ENCODE peak calls at places on chromosomes 7 and 10, in ten cellular contexts. F is astrocyte of the spinal cord, U is psoas muscle, H is stomach, N is osteocyte, B is lower lobe of right lung, A is nephron progenitor cell, Y is AG10803, G is GM12865, L is neural progenitor cell. S is an unnamed sample.

GRCh38 chr7:8261711-8262695 is at the start of gene ICA1:
- DNase-seq in H (peak), B (peak), Y (peak), F (peak), U (peak), G (peak), L (peak), N (peak), A (peak), S (peak)

GRCh38 chr10:46268076-46268881 is 18.5 kb upstream of the ANTXRL start:
- DNase-seq in U (no peak), H (peak), G (peak), F (no peak), Y (no peak), L (no peak), B (no peak), A (no peak), N (peak), S (no peak)

GRCh38 chr10:43817368-43817767 is 168.7 kb upstream of the ZNF32 start:
- DNase-seq in B (no peak), G (no peak), Y (peak), H (no peak), U (no peak), L (no peak), A (no peak), N (no peak), F (peak), S (peak)

GRCh38 chr10:101694674-101695403 is at the start of gene FBXW4:
- DNase-seq in U (peak), H (peak), N (peak), L (peak), Y (peak), A (peak), B (peak), F (no peak), G (peak), S (peak)

GRCh38 chr7:101235522-101235921 is 2.1 kb downstream of the CLDN15 start:
- DNase-seq in U (no peak), L (no peak), F (no peak), N (no peak), A (no peak), H (no peak), Y (no peak), G (no peak), B (no peak), S (no peak)

GRCh38 chr7:116449441-116449840 is 50.1 kb upstream of the CAV2 start:
- DNase-seq in Y (no peak), G (no peak), N (no peak), F (no peak), A (no peak), U (no peak), L (no peak), B (no peak), H (no peak), S (no peak)

GRCh38 chr10:126565456-126565855 is 105.0 kb downstream of the C10orf90 start:
- DNase-seq in Y (peak), N (no peak), B (no peak), H (no peak), F (peak), A (no peak), G (no peak), U (no peak), L (peak), S (no peak)

GRCh38 chr10:59907537-59907917 is 1.2 kb upstream of the CCDC6 start:
- DNase-seq in L (no peak), A (no peak), U (no peak), G (peak), B (no peak), Y (no peak), F (no peak), H (no peak), N (no peak), S (no peak)

GRCh38 chr7:28230273-28230672 is 49.7 kb upstream of the JAZF1 start:
- DNase-seq in A (no peak), N (no peak), B (no peak), Y (no peak), G (no peak), L (no peak), H (no peak), F (no peak), U (no peak), S (no peak)

GRCh38 chr7:15323545-15323944 is 238.3 kb downstream of the AGMO start:
- DNase-seq in L (no peak), U (no peak), B (no peak), Y (peak), N (no peak), G (no peak), H (no peak), F (no peak), A (no peak), S (peak)

DNA sequence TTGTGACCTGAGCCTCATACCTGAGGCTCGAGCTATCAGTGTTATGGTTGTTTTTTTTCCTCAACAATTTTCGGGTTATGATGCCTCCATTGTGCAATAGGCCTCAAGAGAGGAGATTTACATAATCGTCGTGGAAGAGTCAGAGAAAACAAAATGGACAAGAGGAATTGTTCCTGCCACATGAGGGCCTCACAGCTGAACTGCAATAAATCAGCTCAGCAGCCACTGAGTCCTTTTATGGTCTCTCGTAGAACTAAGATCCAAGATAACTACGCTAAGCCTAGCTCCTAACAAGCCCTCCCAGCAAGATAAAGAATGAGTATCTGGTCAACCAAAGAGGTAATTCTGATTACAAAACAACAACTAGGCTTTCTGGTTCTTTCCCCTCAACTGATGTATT is 336.8 kb downstream of the WDR11 start:
- DNase-seq in G (no peak), U (no peak), N (no peak), B (no peak), F (no peak), A (peak), H (no peak), Y (no peak), L (peak), S (no peak)
- TF ChIP-seq CTCF in G (no peak), U (no peak), N (peak), B (no peak), F (no peak), A (no peak), H (no peak), Y (no peak), L (peak), S (no peak)

GRCh38 chr10:53840668-53841067 is 960.4 kb downstream of the PCDH15 start:
- DNase-seq in G (no peak), U (no peak), H (no peak), Y (no peak), N (no peak), F (no peak), L (no peak), A (no peak), B (no peak), S (no peak)

GRCh38 chr10:53841746-53842145 is 959.3 kb downstream of the PCDH15 start:
- DNase-seq in N (no peak), H (no peak), L (no peak), G (no peak), U (no peak), A (no peak), Y (no peak), B (no peak), F (no peak), S (no peak)

GRCh38 chr10:53836638-53837037 is 964.4 kb downstream of the PCDH15 start:
- DNase-seq in U (no peak), H (no peak), A (no peak), Y (no peak), G (no peak), F (no peak), N (no peak), B (no peak), L (no peak), S (peak)

GRCh38 chr10:53843691-53844362 is 957.2 kb downstream of the PCDH15 start:
- DNase-seq in N (no peak), B (no peak), A (no peak), G (no peak), U (no peak), L (no peak), F (peak), Y (no peak), H (no peak), S (no peak)

DNA sequence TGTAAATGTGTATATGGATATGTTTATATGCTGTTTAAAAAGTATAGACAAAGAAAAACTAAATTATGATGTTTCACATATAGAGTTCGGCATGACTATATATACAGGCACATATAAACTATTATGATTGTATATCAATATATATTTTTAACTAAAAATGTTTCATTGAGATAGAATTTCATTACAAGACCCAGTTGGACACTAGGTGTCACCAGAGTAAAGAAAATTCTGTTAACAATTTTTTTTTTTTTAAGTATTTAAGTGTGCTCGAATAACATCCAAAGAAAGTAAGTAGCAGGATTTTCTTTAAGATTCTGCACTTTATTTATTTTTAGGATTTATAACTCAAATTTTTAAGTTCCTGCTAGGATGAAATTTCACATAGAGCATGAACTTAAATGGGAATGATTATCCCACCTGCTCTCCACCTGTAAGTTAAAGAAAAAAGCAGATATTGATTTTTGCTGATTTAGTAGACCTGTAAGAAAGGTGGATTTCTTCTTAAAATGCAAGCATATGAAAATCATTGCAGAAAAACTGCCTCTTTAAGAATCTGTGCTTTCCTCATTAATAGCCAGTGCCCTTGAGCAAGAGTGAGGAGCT is 961.5 kb downstream of the PCDH15 start:
- DNase-seq in U (no peak), B (no peak), H (no peak), Y (peak), N (no peak), F (peak), A (no peak), G (peak), L (peak), S (peak)
- TF ChIP-seq CTCF in U (peak), B (peak), H (no peak), Y (peak), N (peak), F (peak), A (peak), G (peak), L (peak), S (peak)

GRCh38 chr7:50696810-50697582 is 85.7 kb downstream of the GRB10 start:
- DNase-seq in F (no peak), U (no peak), H (no peak), B (no peak), L (peak), Y (no peak), A (no peak), G (no peak), N (no peak), S (no peak)
- TF ChIP-seq CTCF in F (peak), U (peak), H (peak), B (peak), L (peak), Y (peak), A (no peak), G (peak), N (peak), S (peak)

GRCh38 chr10:32646535-32646934 is 200.6 kb downstream of the CCDC7 start:
- DNase-seq in G (no peak), L (no peak), F (no peak), B (no peak), U (no peak), A (no peak), H (no peak), Y (no peak), N (no peak), S (no peak)

GRCh38 chr10:32650246-32650655 is 204.3 kb downstream of the CCDC7 start:
- DNase-seq in Y (peak), G (peak), L (no peak), A (no peak), F (no peak), B (no peak), H (no peak), U (no peak), N (no peak), S (peak)
- TF ChIP-seq CTCF in Y (peak), G (peak), L (peak), A (no peak), F (no peak), B (no peak), H (no peak), U (no peak), N (no peak), S (no peak)

DNA sequence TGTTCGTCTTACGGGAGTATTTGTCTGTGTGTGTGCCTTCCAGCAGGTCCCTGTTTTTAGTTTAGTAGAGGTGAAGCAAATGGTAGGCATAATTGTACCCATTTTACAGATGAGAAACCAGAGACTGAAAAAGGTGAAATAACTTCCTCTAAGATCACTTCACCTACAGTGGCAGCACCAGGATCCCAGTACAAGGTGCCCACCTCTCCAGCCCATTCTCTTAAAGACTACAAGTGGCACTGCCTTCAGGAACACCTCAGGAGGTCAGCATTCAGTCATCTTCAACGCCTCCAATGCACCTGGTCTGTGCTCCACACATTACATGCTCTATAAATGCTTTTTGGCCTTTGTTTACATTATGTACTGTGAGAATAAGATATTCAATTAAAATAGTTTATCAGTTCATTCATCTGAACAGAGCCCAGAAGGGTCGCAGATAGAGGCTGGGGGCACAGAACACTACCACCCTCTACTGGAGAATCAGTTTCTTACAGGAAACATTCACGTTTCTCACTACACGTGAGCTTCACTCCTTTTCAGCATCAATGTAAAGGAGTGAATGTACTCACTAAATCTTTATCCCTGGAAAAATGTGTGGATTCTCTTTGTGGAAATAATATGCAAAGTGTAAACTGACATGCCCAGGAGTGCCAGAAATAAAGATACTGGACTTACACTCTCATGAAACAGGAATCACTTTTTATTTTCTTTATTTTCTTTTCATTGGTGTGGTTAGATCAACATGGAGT is 45.5 kb upstream of the ABLIM1 start:
- DNase-seq in F (peak), B (no peak), G (peak), U (no peak), N (no peak), Y (peak), H (no peak), L (peak), A (peak), S (peak)
- TF ChIP-seq CTCF in F (peak), B (peak), G (peak), U (peak), N (peak), Y (peak), H (peak), L (peak), A (peak), S (peak)

GRCh38 chr10:25639646-25640045 is 294.4 kb upstream of the MYO3A start:
- DNase-seq in H (no peak), B (no peak), N (no peak), F (no peak), U (no peak), A (no peak), G (no peak), Y (no peak), L (no peak), S (peak)
- TF ChIP-seq CTCF in H (no peak), B (no peak), N (no peak), F (no peak), U (no peak), A (no peak), G (no peak), Y (no peak), L (no peak), S (no peak)

GRCh38 chr7:142445019-142445686 is 187.3 kb upstream of the PRSS58 start:
- DNase-seq in L (peak), Y (no peak), H (no peak), B (no peak), N (no peak), F (no peak), G (no peak), A (peak), U (no peak), S (no peak)
- TF ChIP-seq CTCF in L (peak), Y (peak), H (no peak), B (no peak), N (no peak), F (peak), G (peak), A (peak), U (peak), S (no peak)

GRCh38 chr10:110311357-110311949 is 6.7 kb upstream of the SMNDC1 start:
- DNase-seq in F (peak), B (no peak), H (peak), L (peak), N (no peak), Y (peak), A (peak), G (peak), U (no peak), S (peak)
- TF ChIP-seq CTCF in F (peak), B (peak), H (peak), L (peak), N (peak), Y (peak), A (peak), G (peak), U (peak), S (peak)

GRCh38 chr7:21256310-21256877 is 171.5 kb upstream of the SP4 start:
- DNase-seq in U (no peak), Y (peak), N (no peak), H (no peak), B (no peak), A (no peak), F (peak), L (peak), G (peak), S (peak)

GRCh38 chr7:21261627-21262564 is 166.0 kb upstream of the SP4 start:
- DNase-seq in U (no peak), H (peak), A (peak), N (no peak), F (peak), L (peak), Y (peak), B (no peak), G (peak), S (peak)

DNA sequence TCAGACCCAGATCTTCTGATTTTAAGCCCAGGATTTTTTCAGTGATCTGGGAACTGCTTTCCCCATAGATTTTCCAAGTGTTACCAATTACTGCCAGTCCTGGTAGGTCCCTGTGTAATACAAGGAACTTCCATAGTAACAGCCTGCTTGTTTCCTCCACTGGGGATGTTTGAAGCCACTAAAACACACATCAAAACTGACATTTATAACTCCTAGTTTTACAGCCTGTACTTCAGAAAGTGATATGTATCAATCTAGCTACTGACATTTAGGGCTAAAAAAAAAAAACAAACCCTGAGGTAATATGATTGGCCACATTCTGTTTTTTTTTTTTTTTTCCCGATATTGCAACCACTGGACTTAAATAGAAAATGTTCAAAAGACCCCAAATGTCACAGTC is 166.9 kb upstream of the SP4 start:
- DNase-seq in U (no peak), H (no peak), B (no peak), L (no peak), Y (no peak), F (no peak), A (no peak), G (no peak), N (no peak), S (no peak)
- TF ChIP-seq CTCF in U (no peak), H (no peak), B (no peak), L (no peak), Y (no peak), F (no peak), A (no peak), G (no peak), N (no peak), S (no peak)

S was measured in cardiac fibroblast.